ENCODE peak calls at places on chromosomes 12 and 14, in ten cellular contexts. One of them, this sample, is unnamed.

GRCh38 chr14:61460853-61461611 is 139.7 kb downstream of the PRKCH start:
- DNase-seq in HCT116: no peak
- DNase-seq in coronary artery: peak
- DNase-seq in AG09319: no peak
- DNase-seq in K562: peak
- DNase-seq in dorsolateral prefrontal cortex: no peak
- DNase-seq in fibroblast of pulmonary artery: no peak
- DNase-seq in activated B cell treated with CpG ODN at 0.5 μM for 24 hours: no peak
- DNase-seq in body of pancreas: no peak
- DNase-seq in RWPE1: peak
- DNase-seq in this sample: no peak

GRCh38 chr14:77023001-77023996 is 5.2 kb downstream of the IRF2BPL start:
- DNase-seq in K562: no peak
- DNase-seq in body of pancreas: peak
- DNase-seq in AG09319: no peak
- DNase-seq in fibroblast of pulmonary artery: peak
- DNase-seq in coronary artery: no peak
- DNase-seq in dorsolateral prefrontal cortex: no peak
- DNase-seq in activated B cell treated with CpG ODN at 0.5 μM for 24 hours: no peak
- DNase-seq in RWPE1: no peak
- DNase-seq in HCT116: no peak
- DNase-seq in this sample: no peak

GRCh38 chr12:117402363-117402762 is 40.9 kb upstream of the NOS1 start:
- DNase-seq in coronary artery: peak
- DNase-seq in K562: peak
- DNase-seq in HCT116: no peak
- DNase-seq in dorsolateral prefrontal cortex: no peak
- DNase-seq in fibroblast of pulmonary artery: no peak
- DNase-seq in RWPE1: no peak
- DNase-seq in activated B cell treated with CpG ODN at 0.5 μM for 24 hours: no peak
- DNase-seq in AG09319: no peak
- DNase-seq in body of pancreas: no peak
- DNase-seq in this sample: no peak

GRCh38 chr14:30753452-30753851 is 120.9 kb upstream of the COCH start:
- DNase-seq in RWPE1: no peak
- DNase-seq in dorsolateral prefrontal cortex: no peak
- DNase-seq in HCT116: no peak
- DNase-seq in body of pancreas: no peak
- DNase-seq in AG09319: no peak
- DNase-seq in fibroblast of pulmonary artery: no peak
- DNase-seq in activated B cell treated with CpG ODN at 0.5 μM for 24 hours: no peak
- DNase-seq in coronary artery: no peak
- DNase-seq in K562: no peak
- DNase-seq in this sample: no peak

GRCh38 chr12:95767703-95768102 is 22.9 kb downstream of the NTN4 start:
- DNase-seq in activated B cell treated with CpG ODN at 0.5 μM for 24 hours: no peak
- DNase-seq in AG09319: no peak
- DNase-seq in fibroblast of pulmonary artery: no peak
- DNase-seq in dorsolateral prefrontal cortex: no peak
- DNase-seq in K562: no peak
- DNase-seq in body of pancreas: no peak
- DNase-seq in coronary artery: no peak
- DNase-seq in RWPE1: no peak
- DNase-seq in HCT116: no peak
- DNase-seq in this sample: no peak

GRCh38 chr14:75522224-75522764 is at the start of gene BATF:
- DNase-seq in coronary artery: no peak
- DNase-seq in RWPE1: no peak
- DNase-seq in activated B cell treated with CpG ODN at 0.5 μM for 24 hours: peak
- DNase-seq in HCT116: no peak
- DNase-seq in AG09319: no peak
- DNase-seq in body of pancreas: no peak
- DNase-seq in fibroblast of pulmonary artery: no peak
- DNase-seq in K562: no peak
- DNase-seq in dorsolateral prefrontal cortex: no peak
- DNase-seq in this sample: no peak

GRCh38 chr12:70214972-70215617 is 28.1 kb upstream of the CNOT2 start:
- DNase-seq in AG09319: no peak
- DNase-seq in RWPE1: no peak
- DNase-seq in dorsolateral prefrontal cortex: no peak
- DNase-seq in fibroblast of pulmonary artery: no peak
- DNase-seq in activated B cell treated with CpG ODN at 0.5 μM for 24 hours: no peak
- DNase-seq in body of pancreas: no peak
- DNase-seq in coronary artery: no peak
- DNase-seq in HCT116: no peak
- DNase-seq in K562: no peak
- DNase-seq in this sample: no peak

GRCh38 chr12:98817779-98818178 is 172.7 kb downstream of the APAF1 start:
- DNase-seq in AG09319: no peak
- DNase-seq in fibroblast of pulmonary artery: no peak
- DNase-seq in dorsolateral prefrontal cortex: no peak
- DNase-seq in K562: no peak
- DNase-seq in RWPE1: no peak
- DNase-seq in activated B cell treated with CpG ODN at 0.5 μM for 24 hours: no peak
- DNase-seq in coronary artery: no peak
- DNase-seq in body of pancreas: no peak
- DNase-seq in HCT116: no peak
- DNase-seq in this sample: no peak

GRCh38 chr14:32212833-32213232 is 9.8 kb upstream of the RNU6-8 start:
- DNase-seq in activated B cell treated with CpG ODN at 0.5 μM for 24 hours: no peak
- DNase-seq in dorsolateral prefrontal cortex: no peak
- DNase-seq in HCT116: no peak
- DNase-seq in coronary artery: no peak
- DNase-seq in RWPE1: no peak
- DNase-seq in AG09319: no peak
- DNase-seq in body of pancreas: no peak
- DNase-seq in fibroblast of pulmonary artery: no peak
- DNase-seq in K562: no peak
- DNase-seq in this sample: no peak

GRCh38 chr12:114263031-114263825 is 142.7 kb downstream of the TBX5 start:
- DNase-seq in coronary artery: no peak
- DNase-seq in dorsolateral prefrontal cortex: no peak
- DNase-seq in activated B cell treated with CpG ODN at 0.5 μM for 24 hours: no peak
- DNase-seq in HCT116: no peak
- DNase-seq in body of pancreas: no peak
- DNase-seq in fibroblast of pulmonary artery: no peak
- DNase-seq in AG09319: no peak
- DNase-seq in K562: no peak
- DNase-seq in RWPE1: no peak
- DNase-seq in this sample: no peak

GRCh38 chr14:97655169-97655948 is 858.2 kb downstream of the VRK1 start:
- DNase-seq in dorsolateral prefrontal cortex: no peak
- DNase-seq in fibroblast of pulmonary artery: no peak
- DNase-seq in AG09319: no peak
- DNase-seq in body of pancreas: no peak
- DNase-seq in coronary artery: no peak
- DNase-seq in HCT116: no peak
- DNase-seq in RWPE1: no peak
- DNase-seq in K562: no peak
- DNase-seq in activated B cell treated with CpG ODN at 0.5 μM for 24 hours: no peak
- DNase-seq in this sample: no peak
- TF ChIP-seq CTCF in dorsolateral prefrontal cortex: no peak
- TF ChIP-seq CTCF in fibroblast of pulmonary artery: no peak
- TF ChIP-seq CTCF in AG09319: no peak
- TF ChIP-seq CTCF in body of pancreas: no peak
- TF ChIP-seq CTCF in coronary artery: no peak
- TF ChIP-seq CTCF in HCT116: no peak
- TF ChIP-seq CTCF in RWPE1: no peak
- TF ChIP-seq CTCF in K562: no peak
- TF ChIP-seq CTCF in activated B cell treated with CpG ODN at 0.5 μM for 24 hours: no peak
- TF ChIP-seq CTCF in this sample: no peak

DNA sequence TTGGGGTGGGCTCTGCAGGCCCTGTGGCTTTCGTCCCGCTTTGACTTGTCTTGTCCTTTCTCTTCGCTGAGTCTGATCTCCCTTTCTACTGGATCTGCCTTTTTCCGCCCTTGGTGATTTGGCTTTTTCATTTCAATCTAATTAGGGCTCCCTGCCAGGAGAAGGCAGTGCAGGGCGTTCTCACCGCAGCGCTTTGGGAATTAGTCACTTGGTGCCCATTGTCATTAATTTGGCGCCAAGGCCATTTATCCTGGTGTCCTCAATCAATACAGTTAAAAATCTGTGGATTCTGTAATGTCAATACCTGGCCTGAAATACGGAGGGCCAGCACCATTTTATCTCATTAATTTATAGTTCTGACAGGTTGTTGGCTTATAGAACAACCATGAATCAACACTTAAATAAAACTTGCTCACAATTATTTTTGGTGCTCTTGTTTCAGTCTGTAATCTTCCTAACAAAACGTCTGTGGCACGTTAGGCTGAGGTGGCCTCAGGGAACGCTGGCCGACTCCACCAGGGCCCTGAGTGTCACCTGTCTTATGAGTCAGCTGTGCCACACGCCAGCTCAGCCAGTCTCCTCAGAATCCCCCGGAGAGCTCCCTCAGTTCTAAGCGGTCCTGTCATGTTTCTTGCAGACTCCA is 115.6 kb downstream of the BEGAIN start:
- DNase-seq in dorsolateral prefrontal cortex: no peak
- DNase-seq in K562: no peak
- DNase-seq in body of pancreas: peak
- DNase-seq in coronary artery: no peak
- DNase-seq in AG09319: no peak
- DNase-seq in RWPE1: no peak
- DNase-seq in activated B cell treated with CpG ODN at 0.5 μM for 24 hours: no peak
- DNase-seq in fibroblast of pulmonary artery: no peak
- DNase-seq in HCT116: peak
- DNase-seq in this sample: no peak
- TF ChIP-seq CTCF in dorsolateral prefrontal cortex: no peak
- TF ChIP-seq CTCF in K562: no peak
- TF ChIP-seq CTCF in body of pancreas: no peak
- TF ChIP-seq CTCF in coronary artery: no peak
- TF ChIP-seq CTCF in AG09319: no peak
- TF ChIP-seq CTCF in RWPE1: no peak
- TF ChIP-seq CTCF in activated B cell treated with CpG ODN at 0.5 μM for 24 hours: no peak
- TF ChIP-seq CTCF in fibroblast of pulmonary artery: no peak
- TF ChIP-seq CTCF in HCT116: no peak
- TF ChIP-seq CTCF in this sample: no peak

DNA sequence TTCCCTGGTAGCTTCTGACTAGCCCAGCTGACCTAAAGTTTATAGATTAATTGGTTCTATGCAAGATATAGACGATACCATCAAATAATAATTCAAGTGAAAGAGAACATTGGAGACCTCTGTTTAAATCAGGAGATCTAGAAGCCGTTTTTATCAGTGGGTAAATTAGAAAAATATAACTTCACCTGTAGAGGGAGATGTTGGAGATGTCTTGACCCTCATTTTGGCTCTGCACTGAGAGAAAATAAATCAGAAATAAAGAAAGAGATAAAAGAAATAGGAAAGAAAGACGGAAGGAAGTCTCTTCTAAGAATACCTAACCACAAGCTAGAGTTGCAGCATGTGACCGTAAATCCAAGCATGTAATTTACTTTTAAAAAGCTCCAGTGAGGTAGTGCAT is 684.5 kb downstream of the C12orf50 start:
- DNase-seq in activated B cell treated with CpG ODN at 0.5 μM for 24 hours: no peak
- DNase-seq in AG09319: no peak
- DNase-seq in dorsolateral prefrontal cortex: no peak
- DNase-seq in body of pancreas: no peak
- DNase-seq in RWPE1: peak
- DNase-seq in HCT116: no peak
- DNase-seq in K562: no peak
- DNase-seq in fibroblast of pulmonary artery: peak
- DNase-seq in coronary artery: no peak
- DNase-seq in this sample: no peak
- TF ChIP-seq CTCF in activated B cell treated with CpG ODN at 0.5 μM for 24 hours: no peak
- TF ChIP-seq CTCF in AG09319: no peak
- TF ChIP-seq CTCF in dorsolateral prefrontal cortex: no peak
- TF ChIP-seq CTCF in body of pancreas: no peak
- TF ChIP-seq CTCF in RWPE1: no peak
- TF ChIP-seq CTCF in HCT116: peak
- TF ChIP-seq CTCF in K562: no peak
- TF ChIP-seq CTCF in fibroblast of pulmonary artery: peak
- TF ChIP-seq CTCF in coronary artery: no peak
- TF ChIP-seq CTCF in this sample: no peak

GRCh38 chr14:68523326-68523610 is 269.6 kb downstream of the ZFP36L1 start:
- DNase-seq in activated B cell treated with CpG ODN at 0.5 μM for 24 hours: no peak
- DNase-seq in RWPE1: no peak
- DNase-seq in fibroblast of pulmonary artery: no peak
- DNase-seq in body of pancreas: no peak
- DNase-seq in K562: no peak
- DNase-seq in HCT116: no peak
- DNase-seq in AG09319: no peak
- DNase-seq in dorsolateral prefrontal cortex: no peak
- DNase-seq in coronary artery: no peak
- DNase-seq in this sample: no peak

GRCh38 chr14:68521557-68521901 is 271.3 kb downstream of the ZFP36L1 start:
- DNase-seq in dorsolateral prefrontal cortex: no peak
- DNase-seq in coronary artery: no peak
- DNase-seq in fibroblast of pulmonary artery: no peak
- DNase-seq in RWPE1: no peak
- DNase-seq in HCT116: no peak
- DNase-seq in K562: no peak
- DNase-seq in body of pancreas: peak
- DNase-seq in AG09319: no peak
- DNase-seq in activated B cell treated with CpG ODN at 0.5 μM for 24 hours: no peak
- DNase-seq in this sample: no peak

GRCh38 chr14:68521952-68522509 is 270.8 kb downstream of the ZFP36L1 start:
- DNase-seq in AG09319: no peak
- DNase-seq in HCT116: no peak
- DNase-seq in K562: no peak
- DNase-seq in dorsolateral prefrontal cortex: no peak
- DNase-seq in RWPE1: no peak
- DNase-seq in body of pancreas: no peak
- DNase-seq in fibroblast of pulmonary artery: no peak
- DNase-seq in coronary artery: no peak
- DNase-seq in activated B cell treated with CpG ODN at 0.5 μM for 24 hours: no peak
- DNase-seq in this sample: no peak

GRCh38 chr14:68523994-68524725 is 268.7 kb downstream of the ZFP36L1 start:
- DNase-seq in body of pancreas: peak
- DNase-seq in activated B cell treated with CpG ODN at 0.5 μM for 24 hours: no peak
- DNase-seq in AG09319: no peak
- DNase-seq in coronary artery: no peak
- DNase-seq in HCT116: no peak
- DNase-seq in RWPE1: no peak
- DNase-seq in fibroblast of pulmonary artery: peak
- DNase-seq in dorsolateral prefrontal cortex: no peak
- DNase-seq in K562: no peak
- DNase-seq in this sample: no peak

DNA sequence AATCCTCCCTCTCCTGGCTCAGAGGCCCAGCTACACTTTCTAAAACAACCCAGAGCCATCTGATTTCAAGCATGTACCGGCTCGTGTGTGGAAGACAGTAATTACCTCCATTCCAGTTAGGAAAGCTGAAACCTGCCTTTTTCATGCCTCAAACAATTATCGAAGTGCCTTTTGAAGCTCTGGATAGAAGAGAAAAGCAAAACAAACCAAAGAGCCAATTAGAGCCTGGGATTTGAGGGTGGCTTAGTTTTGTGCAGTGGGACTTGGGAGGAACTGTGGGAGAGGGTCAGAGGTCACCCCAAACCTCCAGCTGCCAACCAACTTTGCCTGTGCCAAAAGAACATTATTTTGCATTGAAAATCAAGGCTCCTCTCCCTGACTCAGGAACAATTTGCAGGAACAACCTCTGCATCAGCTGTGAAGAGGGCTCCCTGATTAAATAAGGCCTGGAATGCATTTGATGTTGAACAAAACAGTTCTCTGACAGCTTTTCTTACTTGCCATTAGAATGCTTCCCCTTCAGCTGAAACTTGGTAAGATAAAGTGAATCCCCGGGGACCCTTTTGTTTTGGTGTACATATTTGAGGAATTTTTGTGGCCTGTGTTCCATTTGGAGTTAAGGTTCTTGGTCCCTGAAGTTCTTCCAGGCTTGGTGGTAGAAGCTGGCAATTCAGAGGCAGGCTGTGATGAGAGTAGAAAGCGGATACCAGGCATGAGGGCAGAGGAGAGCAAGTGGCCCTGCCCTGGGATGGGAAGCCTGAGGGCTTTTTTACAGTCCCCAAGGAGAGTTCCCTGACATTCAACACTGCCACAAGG is 270.1 kb downstream of the ZFP36L1 start:
- DNase-seq in RWPE1: no peak
- DNase-seq in fibroblast of pulmonary artery: peak
- DNase-seq in dorsolateral prefrontal cortex: no peak
- DNase-seq in AG09319: peak
- DNase-seq in coronary artery: peak
- DNase-seq in body of pancreas: no peak
- DNase-seq in activated B cell treated with CpG ODN at 0.5 μM for 24 hours: no peak
- DNase-seq in K562: no peak
- DNase-seq in HCT116: no peak
- DNase-seq in this sample: no peak
- TF ChIP-seq CTCF in RWPE1: no peak
- TF ChIP-seq CTCF in fibroblast of pulmonary artery: peak
- TF ChIP-seq CTCF in dorsolateral prefrontal cortex: no peak
- TF ChIP-seq CTCF in AG09319: peak
- TF ChIP-seq CTCF in coronary artery: no peak
- TF ChIP-seq CTCF in body of pancreas: no peak
- TF ChIP-seq CTCF in activated B cell treated with CpG ODN at 0.5 μM for 24 hours: no peak
- TF ChIP-seq CTCF in K562: no peak
- TF ChIP-seq CTCF in HCT116: no peak
- TF ChIP-seq CTCF in this sample: no peak

This sample was measured in mesothelial cell of epicardium.